ENCODE peak calls at places on chromosomes 12 and 14, in five cellular contexts. P is neural progenitor cell, X is HepG2, H is GM23248, R is right lobe of liver. W is an unnamed sample.

GRCh38 chr12:32512379-32512778 is 113.0 kb downstream of the FGD4 start:
- DNase-seq in R (no peak), X (no peak), H (no peak), P (no peak), W (no peak)

GRCh38 chr12:117792471-117792870 is 176.3 kb downstream of the KSR2 start:
- DNase-seq in P (no peak), X (no peak), R (no peak), H (no peak), W (no peak)

GRCh38 chr12:130661059-130661458 is 55.0 kb downstream of the RIMBP2 start:
- DNase-seq in P (no peak), X (no peak), H (no peak), R (no peak), W (no peak)

GRCh38 chr12:19198272-19198671 is 68.7 kb downstream of the PLEKHA5 start:
- DNase-seq in P (no peak), H (peak; percentile 73), X (no peak), R (no peak), W (peak; percentile 89)

GRCh38 chr14:28612414-28612813 is 154.2 kb upstream of the FOXG1 start:
- DNase-seq in P (no peak), R (no peak), H (no peak), X (no peak), W (no peak)

GRCh38 chr12:50918584-50919316 is 33.6 kb upstream of the HIGD1C start:
- DNase-seq in H (no peak), X (no peak), P (no peak), R (no peak), W (no peak)

GRCh38 chr14:29085546-29085945 is 319.0 kb downstream of the FOXG1 start:
- DNase-seq in X (peak; percentile 39), H (peak; percentile 43), P (peak; percentile 49), R (no peak), W (peak; percentile 28)

GRCh38 chr14:90733139-90733808 is 83.0 kb downstream of the TTC7B start:
- DNase-seq in H (no peak), R (no peak), X (no peak), P (no peak), W (peak; percentile 43)

GRCh38 chr14:92039073-92039719 is 663 bp downstream of the TRIP11 start:
- DNase-seq in R (no peak), P (peak; percentile 79), H (peak; percentile 77), X (peak; percentile 77), W (peak; percentile 78)

GRCh38 chr14:89217876-89218275 is 199.2 kb downstream of the FOXN3 start:
- DNase-seq in P (no peak), R (no peak), H (no peak), X (no peak), W (no peak)

GRCh38 chr12:13945236-13945635 is 36.2 kb downstream of the GRIN2B start:
- DNase-seq in P (no peak), H (no peak), R (no peak), X (no peak), W (no peak)

GRCh38 chr12:78062781-78063180 is 232.1 kb downstream of the NAV3 start:
- DNase-seq in R (no peak), H (peak; percentile 85), P (no peak), X (peak; percentile 2), W (peak; percentile 78)

GRCh38 chr12:46499901-46500300 is 127.3 kb upstream of the SLC38A2 start:
- DNase-seq in H (no peak), R (no peak), X (no peak), P (no peak), W (no peak)

GRCh38 chr12:108047130-108047550 is 81.9 kb upstream of the WSCD2 start:
- DNase-seq in P (no peak), R (no peak), H (peak; percentile 24), X (no peak), W (no peak)

GRCh38 chr14:93029417-93029816 is 86.3 kb downstream of the ITPK1 start:
- DNase-seq in X (no peak), H (no peak), R (no peak), P (no peak), W (no peak)

GRCh38 chr12:101078881-101079280 is 131.2 kb downstream of the SLC5A8 start:
- DNase-seq in H (no peak), P (no peak), R (no peak), X (no peak), W (no peak)

GRCh38 chr14:100384819-100385813 is 62.0 kb downstream of the SLC25A47 start:
- DNase-seq in X (peak; percentile 40), P (peak; percentile 44), R (no peak), H (peak; percentile 81), W (no peak)

GRCh38 chr14:59236195-59236594 is 47.7 kb downstream of the DAAM1 start:
- DNase-seq in X (no peak), H (peak; percentile 12), R (no peak), P (no peak), W (no peak)

GRCh38 chr12:56468216-56469006 is at the start of gene SPRYD4:
- DNase-seq in X (peak; percentile 82), R (peak; percentile 94), H (peak; percentile 98), P (peak; percentile 97), W (peak; percentile 93)

GRCh38 chr12:91367234-91367849 is 184.7 kb upstream of the DCN start:
- DNase-seq in X (peak; percentile 2), R (no peak), H (peak; percentile 53), P (no peak), W (no peak)

GRCh38 chr12:133105620-133106019 is 24.5 kb downstream of the ZNF891 start:
- DNase-seq in R (no peak), H (peak; percentile 1), X (no peak), P (no peak), W (no peak)

GRCh38 chr12:78210894-78211302 is 380.2 kb downstream of the NAV3 start:
- DNase-seq in R (no peak), H (peak; percentile 66), P (no peak), X (no peak), W (no peak)

GRCh38 chr14:95046711-95047681 is 110.3 kb downstream of the DICER1 start:
- DNase-seq in R (no peak), P (no peak), X (no peak), H (no peak), W (no peak)

GRCh38 chr14:76500011-76500410 is 124.1 kb downstream of the ESRRB start:
- DNase-seq in R (no peak), P (no peak), X (no peak), H (peak; percentile 74), W (no peak)

GRCh38 chr14:90559811-90560492 is 163.1 kb downstream of the CALM1 start:
- DNase-seq in R (no peak), X (no peak), P (no peak), H (no peak), W (no peak)

GRCh38 chr12:34298971-34299801 is 276.9 kb downstream of the ALG10 start:
- DNase-seq in H (no peak), X (no peak), P (no peak), R (no peak), W (no peak)

GRCh38 chr12:59834659-59835474 is 239.0 kb downstream of the SLC16A7 start:
- DNase-seq in X (peak; percentile 5), H (peak; percentile 53), P (peak; percentile 31), R (no peak), W (no peak)

GRCh38 chr12:123041811-123042655 is 61.6 kb downstream of the ARL6IP4 start:
- DNase-seq in R (no peak), H (no peak), X (no peak), P (no peak), W (no peak)

GRCh38 chr12:5248230-5248629 is 183.7 kb upstream of the NTF3 start:
- DNase-seq in R (no peak), P (no peak), X (no peak), H (peak; percentile 37), W (no peak)

GRCh38 chr12:112170376-112170775 is 45.0 kb downstream of the TRAFD1 start:
- DNase-seq in P (peak; percentile 41), R (no peak), H (peak; percentile 61), X (no peak), W (no peak)

GRCh38 chr14:71362282-71362681 is 455.0 kb downstream of the PCNX1 start:
- DNase-seq in H (no peak), P (no peak), X (no peak), R (no peak), W (no peak)

GRCh38 chr12:120230326-120230973 is 29.5 kb upstream of the RPLP0 start:
- DNase-seq in H (peak; percentile 94), X (peak; percentile 89), R (no peak), P (peak; percentile 94), W (peak; percentile 26)

GRCh38 chr12:120228291-120229070 is 27.6 kb upstream of the RPLP0 start:
- DNase-seq in X (peak; percentile 91), R (peak; percentile 93), P (peak; percentile 91), H (peak; percentile 86), W (peak; percentile 75)

GRCh38 chr12:120230974-120231315 is 30.0 kb upstream of the RPLP0 start:
- DNase-seq in H (no peak), P (no peak), X (no peak), R (no peak), W (no peak)

GRCh38 chr12:120229071-120229582 is 28.2 kb upstream of the RPLP0 start:
- DNase-seq in R (no peak), X (peak; percentile 67), P (no peak), H (no peak), W (peak; percentile 45)

GRCh38 chr12:120229583-120230325 is 28.8 kb upstream of the RPLP0 start:
- DNase-seq in X (no peak), P (peak; percentile 33), H (peak; percentile 60), R (no peak), W (no peak)
- H3K4me1 ChIP-seq in X (peaks cover 100% of the 10 kb centered on the region), P (peaks cover 64% of the 10 kb centered on the region), H (peaks cover 76% of the 10 kb centered on the region), R (no peaks in the 10 kb centered on the region), W (peaks cover 34% of the 10 kb centered on the region)

GRCh38 chr14:54933006-54933405 is 30.4 kb upstream of the GCH1 start:
- DNase-seq in P (no peak), X (no peak), H (no peak), R (no peak), W (no peak)
- H3K27me3 ChIP-seq in P (no peaks in the 10 kb centered on the region), X (no peaks in the 10 kb centered on the region), H (no peaks in the 10 kb centered on the region), R (no peaks in the 10 kb centered on the region), W (no peaks in the 10 kb centered on the region)

GRCh38 chr12:109873653-109874052 is 6.7 kb downstream of the GLTP start:
- DNase-seq in H (no peak), X (no peak), R (no peak), P (no peak), W (no peak)

GRCh38 chr12:109870648-109871047 is 9.7 kb downstream of the GLTP start:
- DNase-seq in X (no peak), R (no peak), P (no peak), H (peak; percentile 75), W (no peak)

GRCh38 chr12:109868182-109869051 is 11.9 kb downstream of the GLTP start:
- DNase-seq in P (no peak), X (no peak), H (no peak), R (no peak), W (no peak)

GRCh38 chr12:109875572-109876131 is 4.7 kb downstream of the GLTP start:
- DNase-seq in R (no peak), H (no peak), X (no peak), P (no peak), W (peak; percentile 23)

GRCh38 chr12:109871678-109872314 is 8.5 kb downstream of the GLTP start:
- DNase-seq in X (peak; percentile 39), R (no peak), P (no peak), H (peak; percentile 53), W (no peak)
- H3K4me1 ChIP-seq in X (peaks cover 46% of the 10 kb centered on the region), R (no peaks in the 10 kb centered on the region), P (peaks cover 8% of the 10 kb centered on the region), H (peaks cover 18% of the 10 kb centered on the region), W (peaks cover 8% of the 10 kb centered on the region)

DNA sequence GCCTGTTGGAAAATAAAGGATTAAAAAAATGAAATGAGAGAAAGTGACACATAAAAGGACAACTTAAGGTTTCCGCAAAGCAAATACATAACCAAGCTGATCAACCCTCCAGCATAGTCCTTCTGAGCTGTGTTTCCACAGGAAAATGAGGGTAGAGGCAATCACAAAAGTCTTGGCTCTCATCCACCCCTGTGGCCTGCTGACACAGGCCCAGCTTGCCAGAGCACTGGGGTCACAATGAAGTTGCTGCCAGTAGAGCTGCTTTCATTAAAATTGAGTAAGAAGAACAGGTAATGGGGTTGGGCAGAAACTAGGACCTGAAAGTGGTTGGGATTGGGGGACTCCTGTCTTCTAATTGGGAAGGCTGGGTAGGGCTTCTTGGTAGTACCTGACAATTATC is 65.9 kb downstream of the RERG start:
- DNase-seq in R (no peak), P (no peak), H (no peak), X (no peak), W (no peak)
- H3K27me3 ChIP-seq in R (no peaks in the 10 kb centered on the region), P (no peaks in the 10 kb centered on the region), H (peaks cover 37% of the 10 kb centered on the region), X (peaks cover 3% of the 10 kb centered on the region), W (peaks cover 30% of the 10 kb centered on the region)

W was measured in HAP-1.